ENCODE peak calls at places on chromosome 1, in five cellular contexts. G is pancreas; B is CD4-positive, alpha-beta memory T cell; N is transverse colon; L is aorta. E is an unnamed sample. For H3K4me1, the result is how much of the 10 kb centered on the place peaks cover.

GRCh38 chr1:25837253-25837875 is 17.6 kb downstream of the MTFR1L start:
- DNase-seq in G (no peak), B (no peak), N (no peak), L (no peak), E (peak)

GRCh38 chr1:60899464-60899863 is 182.9 kb upstream of the NFIA start:
- DNase-seq in G (no peak), B (no peak), N (no peak), L (no peak), E (no peak)

GRCh38 chr1:66401244-66401643 is 132.7 kb upstream of the SGIP1 start:
- DNase-seq in G (no peak), B (no peak), N (no peak), L (no peak), E (no peak)

GRCh38 chr1:45205910-45206721 is at the start of gene ZSWIM5:
- DNase-seq in G (peak), B (peak), N (peak), L (peak), E (peak)

GRCh38 chr1:49297783-49298182 is 521.1 kb upstream of the BEND5 start:
- DNase-seq in G (no peak), B (no peak), N (no peak), L (no peak), E (no peak)

GRCh38 chr1:86503477-86504129 is 34.9 kb downstream of the CLCA1 start:
- DNase-seq in G (no peak), B (no peak), N (peak), L (peak), E (no peak)

GRCh38 chr1:171251741-171252300 is 3.5 kb downstream of the FMO1 start:
- DNase-seq in G (no peak), B (no peak), N (peak), L (no peak), E (peak)

GRCh38 chr1:165895451-165895871 is 68.0 kb downstream of the UCK2 start:
- DNase-seq in G (no peak), B (no peak), N (no peak), L (no peak), E (peak)

GRCh38 chr1:170305777-170306299 is 160.1 kb downstream of the NTMT2 start:
- DNase-seq in G (no peak), B (no peak), N (no peak), L (no peak), E (peak)

GRCh38 chr1:34378968-34379729 is 202.4 kb downstream of the C1orf94 start:
- DNase-seq in G (no peak), B (no peak), N (no peak), L (no peak), E (peak)

DNA sequence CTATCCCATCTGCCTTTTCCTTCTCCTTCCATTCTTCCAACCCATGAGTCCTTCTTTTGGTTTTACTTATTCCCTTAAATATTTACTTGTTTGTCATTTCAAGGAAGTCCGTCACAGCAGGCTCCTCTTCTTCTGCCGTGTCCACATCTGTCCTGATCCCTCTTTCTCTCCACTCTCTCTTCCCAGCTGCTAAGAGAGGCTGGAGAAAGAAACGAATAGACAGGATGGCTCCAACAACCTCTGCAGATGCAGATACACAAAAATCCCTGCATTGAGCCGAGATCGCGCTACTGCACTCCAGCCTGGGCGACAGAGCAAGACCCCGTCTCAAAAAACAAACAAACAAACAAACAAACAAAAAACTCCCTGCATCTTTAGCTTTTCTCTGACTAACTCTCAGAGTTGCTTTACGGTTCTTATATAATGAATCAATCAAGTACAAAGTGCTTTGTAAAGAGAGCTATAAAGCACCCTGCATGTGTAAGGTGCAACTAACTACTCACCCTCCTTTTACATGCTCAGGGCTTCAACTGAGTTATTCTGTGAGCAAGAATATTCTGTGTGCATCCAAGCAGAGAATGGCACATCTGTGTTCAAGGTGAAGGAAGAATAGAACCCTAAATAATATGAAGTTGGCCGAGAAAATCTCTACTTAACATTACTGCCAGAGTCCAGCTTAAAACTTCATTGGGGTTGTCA is 3.8 kb upstream of the SAMD13 start:
- DNase-seq in G (no peak), B (no peak), N (no peak), L (no peak), E (no peak)
- H3K27ac ChIP-seq in G (no peak), B (no peak), N (peak), L (peak), E (no peak)

GRCh38 chr1:54291276-54292014 is 91.5 kb downstream of the MRPL37 start:
- DNase-seq in G (no peak), B (no peak), N (no peak), L (no peak), E (no peak)

GRCh38 chr1:54297596-54298283 is 97.8 kb downstream of the MRPL37 start:
- DNase-seq in G (no peak), B (no peak), N (peak), L (no peak), E (no peak)

GRCh38 chr1:54292015-54292739 is 92.2 kb downstream of the MRPL37 start:
- DNase-seq in G (no peak), B (no peak), N (no peak), L (no peak), E (no peak)

GRCh38 chr1:54296666-54297065 is 96.7 kb downstream of the MRPL37 start:
- DNase-seq in G (no peak), B (no peak), N (no peak), L (no peak), E (no peak)

DNA sequence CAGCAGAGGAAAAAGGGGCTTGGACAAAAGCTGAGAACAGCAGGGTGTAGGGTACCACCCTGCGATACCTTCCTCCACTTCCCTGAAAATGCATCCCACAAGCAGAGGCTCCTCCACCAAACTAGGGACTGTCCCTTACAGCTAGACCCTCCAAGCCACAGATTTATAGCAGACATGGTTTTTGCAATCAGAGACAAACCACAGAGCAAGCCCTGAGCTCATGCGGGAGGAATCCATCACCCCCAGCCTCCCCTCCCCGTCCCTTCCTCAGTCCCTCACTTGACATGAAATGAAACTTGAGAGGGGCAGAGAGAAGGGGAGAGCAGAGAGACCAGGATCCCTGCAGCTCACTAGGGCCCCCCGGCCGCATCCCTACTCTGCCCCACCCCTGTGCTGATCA is 94.9 kb downstream of the MRPL37 start:
- DNase-seq in G (no peak), B (no peak), N (no peak), L (no peak), E (peak)
- H3K4me1 ChIP-seq in G (under half), B (half or more), N (half or more), L (under half), E (under half)

GRCh38 chr1:152014943-152015342 is 21.3 kb upstream of the S100A10 start:
- DNase-seq in G (no peak), B (no peak), N (no peak), L (no peak), E (no peak)

GRCh38 chr1:152021557-152021956 is 15.2 kb downstream of the S100A11 start:
- DNase-seq in G (no peak), B (no peak), N (no peak), L (no peak), E (no peak)

GRCh38 chr1:152018537-152018936 is 18.3 kb downstream of the S100A11 start:
- DNase-seq in G (no peak), B (no peak), N (peak), L (no peak), E (peak)

GRCh38 chr1:152013664-152014237 is 20.1 kb upstream of the S100A10 start:
- DNase-seq in G (peak), B (no peak), N (peak), L (no peak), E (peak)

DNA sequence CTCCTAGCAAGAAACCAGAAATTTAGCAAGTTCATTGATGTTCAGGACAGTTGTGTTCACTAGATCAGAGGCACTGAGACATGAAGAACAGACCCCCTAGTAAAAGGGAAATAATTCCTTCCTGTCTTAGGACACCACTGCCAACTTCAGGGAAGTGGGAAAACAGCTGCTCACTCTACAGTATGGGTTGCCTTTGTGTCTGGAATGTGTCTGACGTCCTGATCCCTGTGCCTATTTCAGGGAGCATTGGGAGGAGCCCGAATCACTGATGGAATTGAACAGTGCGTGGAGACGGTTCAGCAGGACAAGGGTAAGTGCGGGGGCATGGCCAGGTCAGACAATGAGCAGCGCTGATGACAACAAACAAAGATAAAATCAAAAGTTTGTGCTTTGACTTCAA is 21.0 kb downstream of the S100A11 start:
- DNase-seq in G (no peak), B (no peak), N (no peak), L (no peak), E (no peak)
- H3K27ac ChIP-seq in G (no peak), B (no peak), N (no peak), L (no peak), E (no peak)

DNA sequence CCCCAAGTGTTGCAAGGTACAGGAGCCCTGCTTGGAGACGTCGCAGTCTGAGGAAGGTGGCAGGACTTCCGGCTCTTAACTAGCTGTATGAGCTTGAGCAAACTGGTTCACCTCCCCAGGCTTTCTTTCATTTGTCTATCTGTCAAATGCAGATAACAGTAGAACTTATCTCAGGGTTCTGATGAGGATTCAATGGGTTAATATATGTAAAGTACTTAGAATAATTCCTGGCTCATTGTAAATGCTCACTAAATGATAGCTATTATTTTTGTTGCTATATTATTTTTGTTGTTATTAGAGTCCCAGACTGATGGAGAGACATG is 108.5 kb upstream of the IPO9 start:
- DNase-seq in G (no peak), B (no peak), N (no peak), L (no peak), E (no peak)
- H3K4me1 ChIP-seq in G (under half), B (under half), N (under half), L (under half), E (half or more)